ENCODE peak calls at places on chromosomes 3 and 15, in seven cellular contexts. P is HCT116, T is GM12878, Q is K562, N is H1, S is SK-N-SH, W is HepG2. Y is an unnamed sample.

GRCh38 chr3:178518660-178519396 is 17.4 kb upstream of the KCNMB2 start:
- DNase-seq in P (no peak), T (peak; percentile 95), Q (no peak), N (no peak), S (no peak), W (no peak), Y (no peak)

GRCh38 chr3:188266581-188267274 is 112.8 kb downstream of the LPP start:
- DNase-seq in P (no peak), T (no peak), Q (no peak), N (no peak), S (no peak), W (no peak), Y (no peak)

GRCh38 chr15:98689431-98689861 is 41.1 kb downstream of the IGF1R start:
- DNase-seq in P (no peak), T (no peak), Q (no peak), N (no peak), S (peak; percentile 73), W (no peak), Y (no peak)

GRCh38 chr15:22918056-22918455 is 62.1 kb downstream of the CYFIP1 start:
- DNase-seq in P (peak; percentile 23), T (no peak), Q (no peak), N (no peak), S (no peak), W (no peak), Y (no peak)

GRCh38 chr3:24088782-24089181 is 143.7 kb downstream of the NR1D2 start:
- DNase-seq in P (peak; percentile 28), T (no peak), Q (peak; percentile 66), N (no peak), S (peak; percentile 46), W (peak; percentile 20), Y (peak; percentile 26)

GRCh38 chr3:35946857-35947514 is 307.7 kb downstream of the ARPP21 start:
- DNase-seq in P (no peak), T (no peak), Q (no peak), N (no peak), S (no peak), W (no peak), Y (no peak)

GRCh38 chr15:59274126-59274970 is 67.7 kb downstream of the LDHAL6B start:
- DNase-seq in P (no peak), T (no peak), Q (no peak), N (no peak), S (no peak), W (no peak), Y (no peak)

GRCh38 chr3:147007736-147008245 is 398.6 kb downstream of the ZIC4 start:
- DNase-seq in P (no peak), T (no peak), Q (no peak), N (no peak), S (no peak), W (no peak), Y (no peak)

GRCh38 chr3:127411083-127411727 is 123.4 kb upstream of the PRR20G start:
- DNase-seq in P (no peak), T (no peak), Q (peak; percentile 69), N (peak; percentile 45), S (peak; percentile 50), W (no peak), Y (no peak)

GRCh38 chr15:76991741-76992645 is 2.9 kb upstream of the PSTPIP1 start:
- DNase-seq in P (no peak), T (no peak), Q (no peak), N (no peak), S (peak; percentile 3), W (no peak), Y (no peak)

GRCh38 chr15:88834211-88834812 is 31.1 kb downstream of the ACAN start:
- DNase-seq in P (peak; percentile 22), T (no peak), Q (peak; percentile 55), N (peak; percentile 92), S (peak; percentile 64), W (no peak), Y (peak; percentile 23)

GRCh38 chr3:167100200-167100599 is 279.9 kb downstream of the ZBBX start:
- DNase-seq in P (no peak), T (no peak), Q (no peak), N (no peak), S (no peak), W (no peak), Y (no peak)

GRCh38 chr15:98678484-98678883 is 30.1 kb downstream of the IGF1R start:
- DNase-seq in P (no peak), T (no peak), Q (no peak), N (no peak), S (no peak), W (no peak), Y (no peak)

GRCh38 chr15:28101983-28102441 is 2.9 kb upstream of the OCA2 start:
- DNase-seq in P (no peak), T (no peak), Q (no peak), N (no peak), S (no peak), W (no peak), Y (no peak)

GRCh38 chr3:132284756-132285619 is 32.2 kb upstream of the ACP3 start:
- DNase-seq in P (no peak), T (no peak), Q (no peak), N (peak; percentile 68), S (no peak), W (peak; percentile 3), Y (no peak)

GRCh38 chr3:107927361-107928083 is 163.3 kb downstream of the CD47 start:
- DNase-seq in P (peak; percentile 53), T (no peak), Q (peak; percentile 34), N (peak; percentile 84), S (peak; percentile 91), W (peak; percentile 66), Y (peak; percentile 59)

GRCh38 chr3:128701342-128702212 is 24.4 kb upstream of the RAB7A start:
- DNase-seq in P (no peak), T (no peak), Q (no peak), N (no peak), S (peak; percentile 76), W (no peak), Y (no peak)

GRCh38 chr3:124261301-124261700 is 269.4 kb upstream of the ROPN1 start:
- DNase-seq in P (no peak), T (no peak), Q (no peak), N (no peak), S (no peak), W (no peak), Y (no peak)

GRCh38 chr3:124263168-124263567 is 271.2 kb upstream of the ROPN1 start:
- DNase-seq in P (no peak), T (no peak), Q (no peak), N (no peak), S (no peak), W (no peak), Y (peak; percentile 32)

GRCh38 chr3:124257332-124257864 is 265.5 kb upstream of the ROPN1 start:
- DNase-seq in P (no peak), T (no peak), Q (no peak), N (no peak), S (peak; percentile 38), W (no peak), Y (no peak)

GRCh38 chr3:124258057-124258500 is 266.2 kb upstream of the ROPN1 start:
- DNase-seq in P (no peak), T (no peak), Q (no peak), N (no peak), S (peak; percentile 65), W (no peak), Y (no peak)

DNA sequence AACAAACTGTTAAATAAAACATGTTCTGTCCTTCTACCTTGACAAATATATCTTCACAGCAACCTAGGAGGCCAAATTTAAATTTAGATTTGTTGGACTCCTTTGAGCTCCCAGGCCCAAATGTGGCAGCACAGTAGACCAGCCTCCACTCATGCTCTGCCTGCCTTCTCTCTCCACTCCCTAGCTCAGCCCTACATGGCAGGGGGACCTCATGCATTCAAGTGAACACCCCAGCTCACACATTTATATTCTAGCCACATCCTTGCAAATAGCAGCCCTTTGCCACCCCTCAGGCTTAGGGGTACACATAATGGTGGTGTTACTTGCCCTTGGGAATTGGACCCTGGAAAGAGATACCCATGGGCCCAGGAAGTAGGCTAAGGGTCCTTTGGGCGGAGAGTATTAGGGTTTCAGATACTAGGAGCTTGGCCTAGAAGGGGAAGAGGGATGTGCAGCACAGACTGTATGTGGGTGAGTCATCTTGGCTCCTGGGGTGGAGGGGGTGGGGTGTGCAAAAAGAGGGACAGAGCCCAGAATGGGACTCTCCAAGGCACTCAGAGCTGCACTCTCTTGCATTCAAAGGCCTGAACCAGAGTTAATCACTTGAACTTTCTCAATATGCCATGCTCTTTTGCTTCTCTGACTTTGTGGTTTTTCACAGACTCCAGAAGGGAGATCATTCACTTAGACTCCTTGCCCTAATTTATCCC is 268.4 kb upstream of the ROPN1 start:
- DNase-seq in P (no peak), T (no peak), Q (no peak), N (no peak), S (no peak), W (no peak), Y (no peak)
- TF ChIP-seq JUND in P (no peak), T (no peak), Q (peak; percentile 28), N (no peak), S (peak; percentile 83), W (no peak), Y (no peak)

GRCh38 chr15:26023691-26024090 is 160.6 kb upstream of the ATP10A start:
- DNase-seq in P (no peak), T (no peak), Q (no peak), N (no peak), S (no peak), W (no peak), Y (no peak)
- TF ChIP-seq JUND in P (no peak), T (no peak), Q (no peak), N (no peak), S (no peak), W (no peak), Y (no peak)

GRCh38 chr3:69408542-69408941 is 22.7 kb upstream of the FRMD4B start:
- DNase-seq in P (no peak), T (no peak), Q (no peak), N (no peak), S (no peak), W (no peak), Y (no peak)

GRCh38 chr3:69405067-69405466 is 19.2 kb upstream of the FRMD4B start:
- DNase-seq in P (no peak), T (no peak), Q (no peak), N (no peak), S (no peak), W (no peak), Y (no peak)

GRCh38 chr3:69403406-69403934 is 17.6 kb upstream of the FRMD4B start:
- DNase-seq in P (no peak), T (no peak), Q (no peak), N (no peak), S (no peak), W (no peak), Y (peak; percentile 84)

GRCh38 chr3:69407908-69408307 is 22.0 kb upstream of the FRMD4B start:
- DNase-seq in P (no peak), T (no peak), Q (no peak), N (no peak), S (no peak), W (no peak), Y (no peak)

DNA sequence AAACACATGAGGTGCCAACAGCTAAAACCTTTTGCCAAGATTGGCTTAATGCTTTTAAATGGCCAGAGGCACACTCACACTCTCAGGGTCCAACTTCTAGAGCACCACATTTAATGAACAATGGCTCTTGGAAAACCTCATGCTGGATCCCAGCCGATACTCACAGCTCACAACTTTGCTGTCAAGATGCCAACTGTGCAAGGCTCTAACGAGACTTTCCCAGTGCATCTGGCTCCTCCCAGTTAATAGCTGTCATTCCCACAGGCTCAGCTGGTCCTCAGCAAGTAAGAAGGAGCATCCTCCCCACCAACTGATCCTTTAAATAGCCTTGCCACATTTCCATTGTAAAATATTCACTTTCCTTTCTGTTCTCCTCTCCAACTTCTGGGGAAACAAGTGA is 20.3 kb upstream of the FRMD4B start:
- DNase-seq in P (no peak), T (no peak), Q (no peak), N (no peak), S (no peak), W (no peak), Y (peak; percentile 37)
- TF ChIP-seq JUND in P (no peak), T (no peak), Q (no peak), N (no peak), S (no peak), W (no peak), Y (no peak)

GRCh38 chr3:139173372-139174108 is 128.8 kb upstream of the PRR23C start:
- DNase-seq in P (no peak), T (peak; percentile 23), Q (peak; percentile 2), N (no peak), S (no peak), W (no peak), Y (no peak)
- TF ChIP-seq JUND in P (no peak), T (no peak), Q (no peak), N (no peak), S (no peak), W (no peak), Y (no peak)

Y was measured in T47D.